ENCODE peak calls at places on chromosome 18, in eight cellular contexts. M is NCI-H2029; D is NCI-H187 treated with DMSO at 0.1 percent for 48 hours; O is frontal cortex; V is HCEC 1CT; C is spleen; E is CD8-positive, alpha-beta T cell; R is stimulated activated CD4-positive, alpha-beta T cell treated with anti-CD3 and anti-CD28 coated beads, TNF-alpha, amount 100 ng/mL, for 4 hours. N is an unnamed sample.

GRCh38 chr18:22975508-22975907 is 42.4 kb downstream of the RBBP8 start:
- DNase-seq in M (no peak), D (no peak), O (no peak), V (no peak), C (no peak), E (no peak), R (no peak), N (no peak)

GRCh38 chr18:9806905-9807304 is 78.9 kb upstream of the TXNDC2 start:
- DNase-seq in M (no peak), D (no peak), O (no peak), V (no peak), C (no peak), E (no peak), R (no peak), N (no peak)

GRCh38 chr18:49183921-49184320 is 233.2 kb upstream of the SMAD7 start:
- DNase-seq in M (no peak), D (no peak), O (no peak), V (peak), C (no peak), E (no peak), R (no peak), N (no peak)

GRCh38 chr18:3596324-3597158 is 146.6 kb downstream of the TGIF1 start:
- DNase-seq in M (peak), D (no peak), O (no peak), V (no peak), C (peak), E (no peak), R (no peak), N (no peak)

GRCh38 chr18:24395049-24395780 is 2.4 kb downstream of the OSBPL1A start:
- DNase-seq in M (no peak), D (no peak), O (no peak), V (peak), C (no peak), E (no peak), R (no peak), N (no peak)

GRCh38 chr18:8468911-8469310 is 140.3 kb upstream of the RAB12 start:
- DNase-seq in M (no peak), D (no peak), O (no peak), V (no peak), C (no peak), E (no peak), R (no peak), N (no peak)

GRCh38 chr18:77063256-77063655 is 69.3 kb downstream of the MBP start:
- DNase-seq in M (no peak), D (no peak), O (no peak), V (peak), C (peak), E (no peak), R (peak), N (no peak)

GRCh38 chr18:45059695-45060094 is 379.0 kb downstream of the SETBP1 start:
- DNase-seq in M (no peak), D (no peak), O (no peak), V (no peak), C (no peak), E (no peak), R (no peak), N (no peak)

GRCh38 chr18:77222464-77222863 is 27.2 kb upstream of the GALR1 start:
- DNase-seq in M (peak), D (no peak), O (no peak), V (no peak), C (no peak), E (no peak), R (no peak), N (peak)

N was measured in NCI-H774.